ENCODE peak calls at places on chromosomes 5 and 9, in six cellular contexts. B is mucosa of descending colon; J is cardiac fibroblast; I is iris pigment epithelial cell; Z is DMS153; Q is CD4-positive, CD25-positive, alpha-beta regulatory T cell. F is an unnamed sample.

GRCh38 chr5:126961702-126962101 is 68.7 kb downstream of the MARCHF3 start:
- DNase-seq in B (no peak), J (peak; percentile 43), I (peak; percentile 82), Z (peak; percentile 69), Q (peak; percentile 32), F (peak; percentile 95)

GRCh38 chr9:128249914-128250838 is 25.6 kb downstream of the GOLGA2 start:
- DNase-seq in B (peak; percentile 100), J (peak; percentile 57), I (peak; percentile 85), Z (peak; percentile 78), Q (peak; percentile 96), F (peak; percentile 52)

GRCh38 chr9:95102001-95102433 is 215.5 kb downstream of the FANCC start:
- DNase-seq in B (no peak), J (no peak), I (no peak), Z (no peak), Q (no peak), F (no peak)

GRCh38 chr9:113389451-113389850 is 11.6 kb downstream of the ALAD start:
- DNase-seq in B (no peak), J (no peak), I (no peak), Z (no peak), Q (no peak), F (no peak)

GRCh38 chr9:130824616-130825015 is 10.4 kb upstream of the ABL1 start:
- DNase-seq in B (no peak), J (no peak), I (peak; percentile 12), Z (no peak), Q (no peak), F (no peak)

GRCh38 chr5:92885950-92886349 is 695.1 kb downstream of the NR2F1-AS1 start:
- DNase-seq in B (no peak), J (no peak), I (no peak), Z (no peak), Q (no peak), F (no peak)

GRCh38 chr9:34139477-34140146 is 13.1 kb upstream of the DCAF12 start:
- DNase-seq in B (peak; percentile 52), J (peak; percentile 98), I (peak; percentile 92), Z (no peak), Q (no peak), F (no peak)

GRCh38 chr5:71693828-71694427 is 25.1 kb upstream of the CARTPT start:
- DNase-seq in B (no peak), J (no peak), I (no peak), Z (no peak), Q (no peak), F (no peak)

GRCh38 chr9:20314981-20315380 is 307.3 kb downstream of the MLLT3 start:
- DNase-seq in B (no peak), J (no peak), I (no peak), Z (no peak), Q (peak; percentile 77), F (no peak)

GRCh38 chr5:180809403-180810209 is 7.0 kb upstream of the MGAT1 start:
- DNase-seq in B (peak; percentile 92), J (peak; percentile 94), I (peak; percentile 94), Z (peak; percentile 60), Q (peak; percentile 97), F (peak; percentile 77)

GRCh38 chr5:51027276-51027675 is 356.0 kb upstream of the ISL1 start:
- DNase-seq in B (no peak), J (no peak), I (no peak), Z (no peak), Q (no peak), F (no peak)